ENCODE peak calls at places on chromosomes 12 and 14, in five cellular contexts. One of them, this sample, is unnamed.

GRCh38 chr14:93343797-93344196 is 3.2 kb upstream of the COX8C start:
- DNase-seq in EL: no peak
- DNase-seq in upper lobe of left lung: no peak
- DNase-seq in activated naive CD4-positive, alpha-beta T cell treated with Interleukin-2 at 50 U/mL for 16 hours: no peak
- DNase-seq in HT1080: no peak
- DNase-seq in this sample: no peak

GRCh38 chr14:37122919-37123639 is 49.3 kb downstream of the SLC25A21 start:
- DNase-seq in EL: peak
- DNase-seq in upper lobe of left lung: no peak
- DNase-seq in activated naive CD4-positive, alpha-beta T cell treated with Interleukin-2 at 50 U/mL for 16 hours: no peak
- DNase-seq in HT1080: no peak
- DNase-seq in this sample: no peak

GRCh38 chr12:15562263-15562662 is 226.9 kb downstream of the EPS8 start:
- DNase-seq in EL: no peak
- DNase-seq in upper lobe of left lung: no peak
- DNase-seq in activated naive CD4-positive, alpha-beta T cell treated with Interleukin-2 at 50 U/mL for 16 hours: no peak
- DNase-seq in HT1080: no peak
- DNase-seq in this sample: no peak

GRCh38 chr12:104955703-104956102 is 2.4 kb downstream of the SLC41A2 start:
- DNase-seq in EL: no peak
- DNase-seq in upper lobe of left lung: no peak
- DNase-seq in activated naive CD4-positive, alpha-beta T cell treated with Interleukin-2 at 50 U/mL for 16 hours: no peak
- DNase-seq in HT1080: no peak
- DNase-seq in this sample: no peak

GRCh38 chr12:53659011-53659551 is 16.8 kb downstream of the ATP5MC2 start:
- DNase-seq in EL: no peak
- DNase-seq in upper lobe of left lung: no peak
- DNase-seq in activated naive CD4-positive, alpha-beta T cell treated with Interleukin-2 at 50 U/mL for 16 hours: no peak
- DNase-seq in HT1080: peak
- DNase-seq in this sample: peak

GRCh38 chr12:26156201-26156871 is 31.5 kb upstream of the BHLHE41 start:
- DNase-seq in EL: no peak
- DNase-seq in upper lobe of left lung: no peak
- DNase-seq in activated naive CD4-positive, alpha-beta T cell treated with Interleukin-2 at 50 U/mL for 16 hours: no peak
- DNase-seq in HT1080: no peak
- DNase-seq in this sample: no peak

GRCh38 chr14:105315211-105315721 is 718 bp downstream of the PACS2 start:
- DNase-seq in EL: peak
- DNase-seq in upper lobe of left lung: peak
- DNase-seq in activated naive CD4-positive, alpha-beta T cell treated with Interleukin-2 at 50 U/mL for 16 hours: peak
- DNase-seq in HT1080: no peak
- DNase-seq in this sample: peak

GRCh38 chr14:91350813-91351507 is 66.7 kb downstream of the CCDC88C start:
- DNase-seq in EL: no peak
- DNase-seq in upper lobe of left lung: no peak
- DNase-seq in activated naive CD4-positive, alpha-beta T cell treated with Interleukin-2 at 50 U/mL for 16 hours: peak
- DNase-seq in HT1080: peak
- DNase-seq in this sample: no peak

GRCh38 chr12:39685854-39686608 is 66.4 kb upstream of the ABCD2 start:
- DNase-seq in EL: no peak
- DNase-seq in upper lobe of left lung: no peak
- DNase-seq in activated naive CD4-positive, alpha-beta T cell treated with Interleukin-2 at 50 U/mL for 16 hours: no peak
- DNase-seq in HT1080: no peak
- DNase-seq in this sample: no peak

GRCh38 chr12:111758120-111758561 is 8.6 kb upstream of the ALDH2 start:
- DNase-seq in EL: no peak
- DNase-seq in upper lobe of left lung: peak
- DNase-seq in activated naive CD4-positive, alpha-beta T cell treated with Interleukin-2 at 50 U/mL for 16 hours: no peak
- DNase-seq in HT1080: no peak
- DNase-seq in this sample: no peak

GRCh38 chr12:119693006-119693405 is 25.1 kb downstream of the PRKAB1 start:
- DNase-seq in EL: peak
- DNase-seq in upper lobe of left lung: no peak
- DNase-seq in activated naive CD4-positive, alpha-beta T cell treated with Interleukin-2 at 50 U/mL for 16 hours: no peak
- DNase-seq in HT1080: peak
- DNase-seq in this sample: peak

GRCh38 chr14:91681893-91682563 is 49.9 kb downstream of the CATSPERB start:
- DNase-seq in EL: no peak
- DNase-seq in upper lobe of left lung: no peak
- DNase-seq in activated naive CD4-positive, alpha-beta T cell treated with Interleukin-2 at 50 U/mL for 16 hours: peak
- DNase-seq in HT1080: no peak
- DNase-seq in this sample: no peak

GRCh38 chr12:132827763-132828703 is 636 bp downstream of the GOLGA3 start:
- DNase-seq in EL: peak
- DNase-seq in upper lobe of left lung: no peak
- DNase-seq in activated naive CD4-positive, alpha-beta T cell treated with Interleukin-2 at 50 U/mL for 16 hours: peak
- DNase-seq in HT1080: peak
- DNase-seq in this sample: peak

GRCh38 chr14:49679271-49679670 is 8.7 kb downstream of the POLE2 start:
- DNase-seq in EL: peak
- DNase-seq in upper lobe of left lung: no peak
- DNase-seq in activated naive CD4-positive, alpha-beta T cell treated with Interleukin-2 at 50 U/mL for 16 hours: no peak
- DNase-seq in HT1080: peak
- DNase-seq in this sample: peak

GRCh38 chr14:21771671-21772070 is 98.1 kb upstream of the OR4E1 start:
- DNase-seq in EL: no peak
- DNase-seq in upper lobe of left lung: no peak
- DNase-seq in activated naive CD4-positive, alpha-beta T cell treated with Interleukin-2 at 50 U/mL for 16 hours: no peak
- DNase-seq in HT1080: no peak
- DNase-seq in this sample: no peak

GRCh38 chr14:74217672-74218448 is 21.4 kb upstream of the VSX2 start:
- DNase-seq in EL: peak
- DNase-seq in upper lobe of left lung: peak
- DNase-seq in activated naive CD4-positive, alpha-beta T cell treated with Interleukin-2 at 50 U/mL for 16 hours: peak
- DNase-seq in HT1080: peak
- DNase-seq in this sample: peak

GRCh38 chr12:68568878-68569569 is 41.7 kb upstream of the RAP1B start:
- DNase-seq in EL: no peak
- DNase-seq in upper lobe of left lung: no peak
- DNase-seq in activated naive CD4-positive, alpha-beta T cell treated with Interleukin-2 at 50 U/mL for 16 hours: no peak
- DNase-seq in HT1080: no peak
- DNase-seq in this sample: no peak

GRCh38 chr12:79596719-79597350 is 93.9 kb downstream of the PAWR start:
- DNase-seq in EL: no peak
- DNase-seq in upper lobe of left lung: no peak
- DNase-seq in activated naive CD4-positive, alpha-beta T cell treated with Interleukin-2 at 50 U/mL for 16 hours: no peak
- DNase-seq in HT1080: no peak
- DNase-seq in this sample: no peak

GRCh38 chr14:23608454-23608853 is 27.7 kb upstream of the DHRS2 start:
- DNase-seq in EL: no peak
- DNase-seq in upper lobe of left lung: no peak
- DNase-seq in activated naive CD4-positive, alpha-beta T cell treated with Interleukin-2 at 50 U/mL for 16 hours: no peak
- DNase-seq in HT1080: no peak
- DNase-seq in this sample: no peak